ENCODE peak calls at places on chromosomes 4 and X, in five cellular contexts. K, L, X, W and E are unnamed samples.

GRCh38 chrX:72026341-72027023 is 105.2 kb downstream of the RTL5 start:
- DNase-seq in K (peak; percentile 8), L (no peak), X (no peak), W (no peak), E (no peak)

GRCh38 chr4:79964020-79964714 is 108.9 kb downstream of the ANTXR2 start:
- DNase-seq in K (no peak), L (no peak), X (no peak), W (no peak), E (no peak)

GRCh38 chr4:1471443-1472147 is 65.4 kb upstream of the NKX1-1 start:
- DNase-seq in K (peak; percentile 28), L (no peak), X (no peak), W (no peak), E (no peak)

GRCh38 chr4:169062861-169063197 is 52.8 kb upstream of the CBR4 start:
- DNase-seq in K (no peak), L (no peak), X (no peak), W (no peak), E (no peak)

GRCh38 chr4:88009871-88010270 is 2.4 kb downstream of the PKD2 start:
- DNase-seq in K (no peak), L (no peak), X (no peak), W (no peak), E (no peak)

GRCh38 chr4:89567936-89568335 is 260.3 kb upstream of the GPRIN3 start:
- DNase-seq in K (no peak), L (no peak), X (no peak), W (no peak), E (no peak)

GRCh38 chr4:113467581-113467980 is 294.0 kb downstream of the CAMK2D start:
- DNase-seq in K (no peak), L (peak; percentile 53), X (no peak), W (peak; percentile 12), E (peak; percentile 53)

GRCh38 chr4:83197555-83198235 is 83.2 kb upstream of the PLAC8 start:
- DNase-seq in K (no peak), L (no peak), X (no peak), W (no peak), E (no peak)

GRCh38 chr4:10456270-10457254 is 664 bp downstream of the ZNF518B start:
- DNase-seq in K (peak; percentile 54), L (peak; percentile 41), X (peak; percentile 19), W (peak; percentile 11), E (peak; percentile 41)

GRCh38 chrX:153970398-153971123 is 1.1 kb downstream of the HCFC1 start:
- DNase-seq in K (peak; percentile 64), L (peak; percentile 35), X (no peak), W (no peak), E (no peak)

GRCh38 chr4:56130609-56131150 is 181.9 kb downstream of the CEP135 start:
- DNase-seq in K (no peak), L (no peak), X (no peak), W (no peak), E (no peak)

GRCh38 chrX:47637546-47638195 is 7.9 kb upstream of the CFP start:
- DNase-seq in K (peak; percentile 91), L (no peak), X (no peak), W (no peak), E (no peak)

GRCh38 chr4:100295792-100296191 is 105.5 kb upstream of the DDIT4L start:
- DNase-seq in K (no peak), L (peak; percentile 60), X (no peak), W (no peak), E (no peak)

GRCh38 chrX:154351183-154352011 is 23.0 kb downstream of the FLNA start:
- DNase-seq in K (no peak), L (no peak), X (no peak), W (no peak), E (no peak)

GRCh38 chrX:79259073-79259689 is 108.0 kb downstream of the ITM2A start:
- DNase-seq in K (no peak), L (no peak), X (no peak), W (no peak), E (no peak)

GRCh38 chr4:73948990-73949706 is 32.7 kb downstream of the PF4 start:
- DNase-seq in K (no peak), L (no peak), X (no peak), W (no peak), E (no peak)

GRCh38 chrX:20378291-20378920 is 111.7 kb upstream of the RPS6KA3 start:
- DNase-seq in K (no peak), L (peak; percentile 12), X (no peak), W (peak; percentile 32), E (peak; percentile 38)

GRCh38 chr4:117467404-117467803 is 382.0 kb upstream of the TRAM1L1 start:
- DNase-seq in K (no peak), L (no peak), X (no peak), W (no peak), E (no peak)

GRCh38 chrX:46628406-46629371 is 55.1 kb downstream of the CHST7 start:
- DNase-seq in K (no peak), L (peak; percentile 35), X (no peak), W (no peak), E (no peak)

GRCh38 chrX:1009771-1010170 is 202.7 kb downstream of the CRLF2 start:
- DNase-seq in K (no peak), L (no peak), X (no peak), W (no peak), E (no peak)

GRCh38 chr4:95155759-95156451 is 392.9 kb downstream of the UNC5C start:
- DNase-seq in K (no peak), L (peak; percentile 35), X (peak; percentile 22), W (peak; percentile 23), E (peak; percentile 45)

GRCh38 chr4:98838977-98839618 is 89.8 kb downstream of the EIF4E start:
- DNase-seq in K (no peak), L (peak; percentile 65), X (peak; percentile 32), W (no peak), E (no peak)

GRCh38 chr4:147822128-147822527 is 90.2 kb downstream of the ARHGAP10 start:
- DNase-seq in K (no peak), L (no peak), X (no peak), W (no peak), E (peak; percentile 74)

GRCh38 chr4:185817403-185817818 is 5.4 kb upstream of the SORBS2 start:
- DNase-seq in K (no peak), L (no peak), X (no peak), W (no peak), E (no peak)

GRCh38 chrX:19810370-19810769 is 77.0 kb downstream of the SH3KBP1 start:
- DNase-seq in K (no peak), L (no peak), X (no peak), W (no peak), E (no peak)

DNA sequence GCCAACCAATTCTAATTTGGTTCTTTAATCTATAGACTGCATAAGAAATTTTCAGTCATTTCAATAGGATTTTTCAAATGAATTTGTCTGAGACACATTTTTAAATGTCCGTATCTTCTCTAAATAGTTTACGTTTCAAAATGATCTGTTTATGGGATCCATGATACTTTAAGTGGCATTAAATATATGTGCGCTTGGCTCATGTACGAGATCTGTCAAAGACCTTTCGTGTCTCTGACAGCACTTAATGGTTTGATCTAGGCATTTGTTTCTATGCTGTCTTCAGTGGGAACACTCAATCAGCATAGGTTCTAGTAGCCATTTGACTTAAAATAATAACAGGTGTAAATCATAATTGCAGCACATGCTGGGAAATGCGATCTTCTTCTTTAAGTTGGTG is 731.0 kb downstream of the CENPC start:
- DNase-seq in K (no peak), L (no peak), X (no peak), W (no peak), E (no peak)
- H3K27ac ChIP-seq in K (no peak overlapping the region), L (no peak overlapping the region), X (no peak overlapping the region), W (no peak overlapping the region), E (no peak overlapping the region)

GRCh38 chr4:152936446-152937279 is 540 bp downstream of the FHDC1 start:
- DNase-seq in K (peak; percentile 62), L (no peak), X (no peak), W (peak; percentile 22), E (peak; percentile 44)
- TF ChIP-seq CTCF in K (peak; percentile 31), L (peak; percentile 9), X (no peak), W (no peak), E (no peak)

GRCh38 chrX:107704587-107704986 is 71.0 kb downstream of the TSC22D3 start:
- DNase-seq in K (no peak), L (no peak), X (no peak), W (no peak), E (no peak)
- H3K27ac ChIP-seq in K (no peak overlapping the region), L (no peak overlapping the region), X (no peak overlapping the region), W (no peak overlapping the region), E (no peak overlapping the region)

DNA sequence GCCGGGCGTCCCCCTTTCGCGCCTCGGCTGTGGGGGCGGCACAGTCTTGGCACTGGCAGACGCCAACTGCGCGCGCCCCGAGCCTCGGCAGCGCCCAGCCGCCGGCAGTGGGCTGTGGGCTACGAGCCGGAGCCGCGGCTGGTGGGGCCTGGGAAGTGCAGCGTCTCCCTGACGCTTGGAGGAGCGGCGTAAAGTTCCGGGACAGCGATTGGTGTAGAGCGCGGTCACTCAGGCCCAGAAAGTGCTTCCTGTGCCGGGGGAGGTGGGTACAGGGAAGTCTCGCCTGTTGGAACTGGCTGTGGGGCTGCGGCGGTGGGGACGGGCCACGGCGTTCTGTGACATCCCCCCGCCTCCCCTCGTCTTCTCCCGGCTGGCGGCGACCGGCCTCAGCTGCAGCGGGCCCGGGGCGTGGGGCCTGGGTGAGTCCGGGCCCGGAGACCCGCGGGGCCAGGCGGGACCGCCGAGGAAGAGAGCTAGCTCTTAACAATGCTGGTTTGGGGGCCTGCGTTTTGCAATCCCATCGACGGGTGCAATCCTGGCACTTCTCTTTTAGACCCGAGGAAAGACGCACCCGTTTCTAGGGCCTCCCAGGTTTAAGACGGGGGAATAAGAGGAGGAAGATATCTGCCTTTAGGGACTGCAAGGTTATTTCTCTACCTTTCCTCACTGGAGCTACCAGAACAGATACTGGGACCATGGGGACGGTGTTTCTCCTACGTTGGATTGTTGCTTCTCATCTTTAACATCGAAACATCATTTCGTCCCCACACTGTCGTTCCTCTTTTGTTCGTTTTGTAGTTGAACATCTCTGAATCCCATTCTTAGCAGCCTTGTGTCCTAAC is at the start of the genes RWDD4 and TRAPPC11:
- DNase-seq in K (peak; percentile 98), L (peak; percentile 99), X (peak; percentile 88), W (peak; percentile 89), E (peak; percentile 98)
- TF ChIP-seq CTCF in K (peak; percentile 32), L (peak; percentile 28), X (no peak), W (no peak), E (peak; percentile 14)

GRCh38 chr4:22501715-22502095 is 14.2 kb downstream of the ADGRA3 start:
- DNase-seq in K (no peak), L (no peak), X (no peak), W (no peak), E (no peak)
- H3K27ac ChIP-seq in K (no peak overlapping the region), L (no peak overlapping the region), X (no peak overlapping the region), W (no peak overlapping the region), E (no peak overlapping the region)

GRCh38 chr4:189355590-189355989 is 585.1 kb upstream of the FRG1 start:
- DNase-seq in K (no peak), L (no peak), X (no peak), W (no peak), E (no peak)
- TF ChIP-seq CTCF in K (no peak), L (no peak), X (no peak), W (no peak), E (no peak)

GRCh38 chrX:24169211-24169610 is 19.7 kb downstream of the ZFX start:
- DNase-seq in K (no peak), L (no peak), X (no peak), W (no peak), E (no peak)
- H3K27ac ChIP-seq in K (peak overlapping the region; percentile 66), L (no peak overlapping the region), X (no peak overlapping the region), W (no peak overlapping the region), E (no peak overlapping the region)